ENCODE peak calls at places on chromosomes 7 and 10, in ten cellular contexts. One of them, this sample, is unnamed.

GRCh38 chr10:63657812-63658211 is 136.6 kb downstream of the REEP3 start:
- DNase-seq in NCI-H69: peak
- DNase-seq in Calu3: no peak
- DNase-seq in sigmoid colon: no peak
- DNase-seq in CD4-positive, alpha-beta T cell: no peak
- DNase-seq in NCI-H2029: no peak
- DNase-seq in endodermal cell: no peak
- DNase-seq in retinal pigment epithelial cell: no peak
- DNase-seq in COR-L47: no peak
- DNase-seq in activated naive CD4-positive, alpha-beta T cell: no peak
- DNase-seq in this sample: no peak

GRCh38 chr7:135801045-135801693 is 52.6 kb upstream of the FAM180A start:
- DNase-seq in retinal pigment epithelial cell: no peak
- DNase-seq in CD4-positive, alpha-beta T cell: peak
- DNase-seq in Calu3: peak
- DNase-seq in endodermal cell: peak
- DNase-seq in NCI-H2029: peak
- DNase-seq in sigmoid colon: no peak
- DNase-seq in NCI-H69: peak
- DNase-seq in COR-L47: peak
- DNase-seq in activated naive CD4-positive, alpha-beta T cell: no peak
- DNase-seq in this sample: peak

GRCh38 chr10:34252111-34252510 is 563.0 kb downstream of the PARD3 start:
- DNase-seq in NCI-H2029: peak
- DNase-seq in endodermal cell: peak
- DNase-seq in Calu3: peak
- DNase-seq in NCI-H69: peak
- DNase-seq in COR-L47: no peak
- DNase-seq in sigmoid colon: no peak
- DNase-seq in CD4-positive, alpha-beta T cell: no peak
- DNase-seq in activated naive CD4-positive, alpha-beta T cell: no peak
- DNase-seq in retinal pigment epithelial cell: no peak
- DNase-seq in this sample: peak

GRCh38 chr7:29854257-29854938 is 48.1 kb downstream of the WIPF3 start:
- DNase-seq in retinal pigment epithelial cell: no peak
- DNase-seq in sigmoid colon: no peak
- DNase-seq in endodermal cell: peak
- DNase-seq in Calu3: peak
- DNase-seq in CD4-positive, alpha-beta T cell: no peak
- DNase-seq in NCI-H69: peak
- DNase-seq in COR-L47: no peak
- DNase-seq in activated naive CD4-positive, alpha-beta T cell: no peak
- DNase-seq in NCI-H2029: peak
- DNase-seq in this sample: peak

GRCh38 chr7:831596-832291 is 532 bp upstream of the SUN1 start:
- DNase-seq in NCI-H69: no peak
- DNase-seq in retinal pigment epithelial cell: peak
- DNase-seq in endodermal cell: no peak
- DNase-seq in sigmoid colon: no peak
- DNase-seq in COR-L47: no peak
- DNase-seq in activated naive CD4-positive, alpha-beta T cell: no peak
- DNase-seq in CD4-positive, alpha-beta T cell: no peak
- DNase-seq in Calu3: peak
- DNase-seq in NCI-H2029: no peak
- DNase-seq in this sample: no peak

GRCh38 chr10:22613011-22613410 is 101.4 kb downstream of the PIP4K2A start:
- DNase-seq in NCI-H69: no peak
- DNase-seq in Calu3: no peak
- DNase-seq in sigmoid colon: no peak
- DNase-seq in CD4-positive, alpha-beta T cell: no peak
- DNase-seq in NCI-H2029: no peak
- DNase-seq in endodermal cell: no peak
- DNase-seq in retinal pigment epithelial cell: no peak
- DNase-seq in COR-L47: no peak
- DNase-seq in activated naive CD4-positive, alpha-beta T cell: no peak
- DNase-seq in this sample: no peak

GRCh38 chr10:34721201-34721840 is 93.8 kb downstream of the PARD3 start:
- DNase-seq in sigmoid colon: no peak
- DNase-seq in NCI-H69: no peak
- DNase-seq in activated naive CD4-positive, alpha-beta T cell: no peak
- DNase-seq in CD4-positive, alpha-beta T cell: no peak
- DNase-seq in Calu3: peak
- DNase-seq in NCI-H2029: no peak
- DNase-seq in endodermal cell: no peak
- DNase-seq in COR-L47: no peak
- DNase-seq in retinal pigment epithelial cell: no peak
- DNase-seq in this sample: peak

GRCh38 chr10:30527623-30528426 is 93.8 kb downstream of the MAP3K8 start:
- DNase-seq in retinal pigment epithelial cell: no peak
- DNase-seq in NCI-H69: no peak
- DNase-seq in NCI-H2029: no peak
- DNase-seq in endodermal cell: no peak
- DNase-seq in activated naive CD4-positive, alpha-beta T cell: no peak
- DNase-seq in Calu3: peak
- DNase-seq in sigmoid colon: peak
- DNase-seq in COR-L47: no peak
- DNase-seq in CD4-positive, alpha-beta T cell: no peak
- DNase-seq in this sample: peak

GRCh38 chr10:5461914-5462840 is 37.2 kb downstream of the CALML5 start:
- DNase-seq in retinal pigment epithelial cell: no peak
- DNase-seq in NCI-H2029: no peak
- DNase-seq in Calu3: no peak
- DNase-seq in CD4-positive, alpha-beta T cell: no peak
- DNase-seq in NCI-H69: no peak
- DNase-seq in sigmoid colon: no peak
- DNase-seq in activated naive CD4-positive, alpha-beta T cell: no peak
- DNase-seq in endodermal cell: no peak
- DNase-seq in COR-L47: no peak
- DNase-seq in this sample: peak

GRCh38 chr10:4790045-4790444 is 36.0 kb upstream of the AKR1E2 start:
- DNase-seq in activated naive CD4-positive, alpha-beta T cell: no peak
- DNase-seq in retinal pigment epithelial cell: no peak
- DNase-seq in CD4-positive, alpha-beta T cell: no peak
- DNase-seq in endodermal cell: no peak
- DNase-seq in sigmoid colon: no peak
- DNase-seq in Calu3: no peak
- DNase-seq in NCI-H69: no peak
- DNase-seq in COR-L47: no peak
- DNase-seq in NCI-H2029: no peak
- DNase-seq in this sample: no peak

GRCh38 chr10:71090330-71090729 is 122.0 kb upstream of the UNC5B start:
- DNase-seq in NCI-H69: no peak
- DNase-seq in activated naive CD4-positive, alpha-beta T cell: no peak
- DNase-seq in retinal pigment epithelial cell: no peak
- DNase-seq in sigmoid colon: peak
- DNase-seq in endodermal cell: no peak
- DNase-seq in CD4-positive, alpha-beta T cell: no peak
- DNase-seq in Calu3: no peak
- DNase-seq in NCI-H2029: no peak
- DNase-seq in COR-L47: no peak
- DNase-seq in this sample: peak

GRCh38 chr10:63236113-63236935 is 103.2 kb downstream of the NRBF2 start:
- DNase-seq in CD4-positive, alpha-beta T cell: no peak
- DNase-seq in COR-L47: no peak
- DNase-seq in activated naive CD4-positive, alpha-beta T cell: no peak
- DNase-seq in sigmoid colon: no peak
- DNase-seq in NCI-H69: no peak
- DNase-seq in endodermal cell: no peak
- DNase-seq in NCI-H2029: no peak
- DNase-seq in retinal pigment epithelial cell: peak
- DNase-seq in Calu3: peak
- DNase-seq in this sample: no peak

GRCh38 chr7:33880787-33881186 is 24.6 kb upstream of the BMPER start:
- DNase-seq in activated naive CD4-positive, alpha-beta T cell: no peak
- DNase-seq in CD4-positive, alpha-beta T cell: no peak
- DNase-seq in NCI-H2029: no peak
- DNase-seq in NCI-H69: no peak
- DNase-seq in retinal pigment epithelial cell: no peak
- DNase-seq in sigmoid colon: no peak
- DNase-seq in COR-L47: no peak
- DNase-seq in endodermal cell: no peak
- DNase-seq in Calu3: no peak
- DNase-seq in this sample: no peak